ENCODE peak calls at places on chromosomes 4 and X, in eight cellular contexts. R is lower leg skin, Y is ovary, I is Peyer's patch, H is sigmoid colon, F is HCT116, J is tibial nerve, U is NB4. E is an unnamed sample.

GRCh38 chr4:142512161-142512560 is 333.9 kb downstream of the INPP4B start:
- DNase-seq in Y (no peak), U (no peak), H (no peak), I (no peak), R (no peak), J (no peak), F (no peak), E (no peak)

GRCh38 chr4:100362363-100362762 is 155.5 kb downstream of the EMCN start:
- DNase-seq in J (no peak), U (peak), R (no peak), Y (no peak), H (no peak), I (no peak), F (no peak), E (no peak)

GRCh38 chrX:44343412-44343942 is at the start of gene EFHC2:
- DNase-seq in I (peak), H (peak), R (no peak), F (no peak), Y (peak), U (peak), J (peak), E (no peak)

GRCh38 chrX:18026171-18026570 is 165.1 kb upstream of the RAI2 start:
- DNase-seq in U (no peak), Y (no peak), J (no peak), I (no peak), H (no peak), R (no peak), F (no peak), E (no peak)

GRCh38 chr4:146134761-146135160 is 40.8 kb upstream of the LSM6 start:
- DNase-seq in F (no peak), I (no peak), H (no peak), J (no peak), Y (no peak), R (no peak), U (no peak), E (no peak)

GRCh38 chr4:8840006-8840793 is 31.4 kb downstream of the HMX1 start:
- DNase-seq in F (no peak), R (peak), U (no peak), J (peak), I (no peak), Y (no peak), H (peak), E (no peak)

GRCh38 chrX:134886201-134886600 is 104.6 kb upstream of the SMIM10 start:
- DNase-seq in R (no peak), I (no peak), F (peak), Y (no peak), J (no peak), U (peak), H (no peak), E (no peak)

GRCh38 chr4:13548059-13548983 is 4.0 kb upstream of the NKX3-2 start:
- DNase-seq in I (no peak), J (no peak), F (no peak), U (no peak), Y (no peak), R (no peak), H (peak), E (no peak)

GRCh38 chrX:15056044-15056443 is 182.8 kb downstream of the MOSPD2 start:
- DNase-seq in H (no peak), F (no peak), R (no peak), U (no peak), I (no peak), Y (no peak), J (no peak), E (no peak)

GRCh38 chr4:87631668-87632067 is 18.4 kb upstream of the DMP1 start:
- DNase-seq in H (no peak), R (no peak), F (no peak), J (no peak), U (no peak), I (no peak), Y (no peak), E (no peak)

GRCh38 chr4:138200236-138200590 is 41.9 kb downstream of the SLC7A11 start:
- DNase-seq in U (no peak), R (no peak), H (no peak), I (no peak), F (no peak), J (no peak), Y (no peak), E (no peak)

GRCh38 chrX:4249401-4249800 is 536.0 kb upstream of the PRKX start:
- DNase-seq in U (no peak), R (no peak), I (no peak), Y (no peak), J (no peak), F (no peak), H (no peak), E (no peak)

GRCh38 chr4:72326692-72327632 is 242.1 kb downstream of the ADAMTS3 start:
- DNase-seq in J (no peak), U (peak), H (no peak), R (no peak), F (peak), I (no peak), Y (no peak), E (no peak)

GRCh38 chr4:48590884-48591283 is 100.8 kb downstream of the ZAR1 start:
- DNase-seq in F (no peak), R (no peak), I (no peak), Y (no peak), H (no peak), J (no peak), U (no peak), E (no peak)

GRCh38 chr4:95238554-95238953 is 310.2 kb downstream of the UNC5C start:
- DNase-seq in F (no peak), H (no peak), Y (no peak), R (no peak), I (no peak), J (no peak), U (no peak), E (no peak)

GRCh38 chr4:94551616-94552564 is 100.1 kb downstream of the PDLIM5 start:
- DNase-seq in R (no peak), J (no peak), Y (no peak), I (no peak), F (no peak), U (no peak), H (no peak), E (no peak)

GRCh38 chr4:159443975-159444374 is 341.1 kb downstream of the RAPGEF2 start:
- DNase-seq in J (no peak), U (no peak), I (no peak), Y (no peak), R (no peak), F (no peak), H (no peak), E (no peak)

GRCh38 chr4:99845708-99846469 is 29.3 kb downstream of the DAPP1 start:
- DNase-seq in J (no peak), I (no peak), Y (no peak), R (no peak), H (no peak), U (no peak), F (no peak), E (no peak)

GRCh38 chrX:531611-531936 is 99.0 kb upstream of the SHOX start:
- DNase-seq in I (no peak), J (no peak), U (no peak), H (no peak), Y (no peak), R (peak), F (no peak), E (peak)

GRCh38 chrX:105975382-105975781 is 63.1 kb downstream of the SERPINA7 start:
- DNase-seq in I (no peak), F (peak), Y (no peak), H (no peak), J (no peak), U (peak), R (no peak), E (no peak)

GRCh38 chr4:17385403-17385802 is 126.5 kb downstream of the QDPR start:
- DNase-seq in J (no peak), H (no peak), F (no peak), Y (no peak), R (no peak), U (peak), I (no peak), E (no peak)

GRCh38 chr4:37568494-37568893 is 117.7 kb downstream of the RELL1 start:
- DNase-seq in F (no peak), I (no peak), H (no peak), Y (no peak), U (peak), J (no peak), R (no peak), E (no peak)

GRCh38 chr4:11420327-11420726 is 8.4 kb downstream of the HS3ST1 start:
- DNase-seq in R (no peak), J (no peak), U (no peak), Y (no peak), H (no peak), F (no peak), I (no peak), E (no peak)

GRCh38 chrX:134737061-134737460 is 78.8 kb upstream of the PLAC1 start:
- DNase-seq in Y (no peak), H (peak), F (no peak), U (no peak), I (no peak), J (no peak), R (no peak), E (no peak)

GRCh38 chrX:71606536-71607216 is 11.6 kb downstream of the CXCR3 start:
- DNase-seq in R (peak), Y (no peak), U (peak), J (no peak), H (no peak), I (no peak), F (no peak), E (no peak)

GRCh38 chrX:136916827-136917226 is 36.3 kb upstream of the RBMX start:
- DNase-seq in R (no peak), U (no peak), H (no peak), F (no peak), Y (no peak), J (no peak), I (no peak), E (no peak)

GRCh38 chr4:121764702-121765367 is at the start of gene SMIM43:
- DNase-seq in R (no peak), H (no peak), J (no peak), Y (no peak), F (no peak), I (no peak), U (no peak), E (peak)

GRCh38 chrX:153060095-153060445 is 3.8 kb downstream of the PNMA3 start:
- DNase-seq in U (no peak), J (no peak), H (no peak), R (no peak), F (no peak), I (no peak), Y (no peak), E (no peak)

GRCh38 chr4:3388461-3389185 is 53.1 kb upstream of the HGFAC start:
- DNase-seq in Y (no peak), J (no peak), U (peak), I (peak), H (peak), F (no peak), R (peak), E (no peak)

GRCh38 chr4:4418676-4419370 is 31.9 kb downstream of the NSG1 start:
- DNase-seq in Y (no peak), I (no peak), J (no peak), R (peak), H (no peak), F (no peak), U (no peak), E (no peak)

GRCh38 chr4:151310124-151310728 is 15.2 kb downstream of the SH3D19 start:
- DNase-seq in F (no peak), H (no peak), U (no peak), Y (no peak), J (no peak), R (no peak), I (no peak), E (no peak)

GRCh38 chrX:12901486-12901885 is 4.9 kb upstream of the TLR8 start:
- DNase-seq in U (peak), I (peak), R (peak), H (peak), J (peak), F (peak), Y (peak), E (peak)

GRCh38 chr4:24589448-24589847 is 5.1 kb upstream of the DHX15 start:
- DNase-seq in I (no peak), Y (no peak), F (no peak), R (no peak), J (no peak), H (no peak), U (no peak), E (no peak)

GRCh38 chr4:159248383-159249178 is 145.7 kb downstream of the RAPGEF2 start:
- DNase-seq in U (no peak), F (no peak), J (no peak), H (no peak), Y (no peak), I (no peak), R (no peak), E (no peak)

GRCh38 chr4:133593764-133594163 is 444.7 kb downstream of the PCDH10 start:
- DNase-seq in R (no peak), Y (no peak), F (no peak), H (no peak), J (no peak), I (no peak), U (no peak), E (no peak)

GRCh38 chr4:5782829-5783476 is 72.0 kb downstream of the EVC start:
- DNase-seq in H (peak), F (no peak), R (peak), U (no peak), J (no peak), Y (no peak), I (no peak), E (peak)

GRCh38 chr4:133483600-133484246 is 334.6 kb downstream of the PCDH10 start:
- DNase-seq in J (no peak), R (no peak), I (no peak), H (no peak), F (peak), Y (no peak), U (peak), E (no peak)

DNA sequence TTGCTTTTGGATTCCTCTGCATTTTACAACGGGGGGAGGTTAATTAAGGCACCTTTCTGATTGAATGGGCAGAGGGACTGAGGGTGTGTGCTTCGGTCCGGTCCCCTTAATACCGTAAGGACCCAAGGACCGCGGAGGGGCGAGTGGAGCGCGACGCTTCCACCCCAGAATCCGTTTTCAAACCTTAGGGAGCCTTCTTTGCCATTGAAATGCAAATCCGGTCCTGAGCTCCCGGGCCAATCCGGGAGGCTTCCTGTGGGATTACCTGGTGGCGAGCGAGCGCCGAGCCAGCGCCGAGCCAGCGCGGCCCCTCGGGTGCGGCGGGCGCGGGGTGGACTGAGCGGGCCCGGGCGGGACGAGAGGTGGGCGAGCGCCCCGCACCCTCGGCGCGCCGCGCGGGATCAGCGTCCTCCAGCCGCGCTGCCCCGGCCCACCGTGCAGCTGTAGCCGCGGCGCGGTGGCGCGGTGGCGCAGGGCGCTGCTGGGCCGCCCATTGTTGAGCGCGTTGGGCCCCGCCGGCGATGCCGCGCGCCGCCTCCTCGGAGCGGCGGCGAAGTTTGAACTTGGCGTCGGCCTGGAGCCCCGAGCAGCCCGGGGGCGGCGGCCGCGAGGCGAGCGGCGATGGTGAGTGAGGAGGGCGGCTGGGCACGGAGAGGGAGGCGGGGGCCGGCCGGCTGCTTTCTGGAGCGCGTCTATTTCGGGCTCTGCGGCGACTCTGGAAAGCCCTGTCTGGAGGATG is 208.7 kb downstream of the SOWAHB start:
- DNase-seq in R (no peak), I (no peak), U (no peak), F (peak), H (no peak), Y (peak), J (no peak), E (peak)
- TF ChIP-seq POLR2A in R (no peak), I (peak), U (no peak), F (no peak), H (no peak), Y (no peak), J (peak), E (peak)

GRCh38 chr4:992297-993110 is 700 bp downstream of the SLC26A1 start:
- DNase-seq in I (peak), Y (no peak), J (no peak), F (no peak), H (no peak), U (no peak), R (no peak), E (no peak)
- TF ChIP-seq POLR2A in I (peak), Y (no peak), J (no peak), F (no peak), H (no peak), U (no peak), R (no peak), E (no peak)

DNA sequence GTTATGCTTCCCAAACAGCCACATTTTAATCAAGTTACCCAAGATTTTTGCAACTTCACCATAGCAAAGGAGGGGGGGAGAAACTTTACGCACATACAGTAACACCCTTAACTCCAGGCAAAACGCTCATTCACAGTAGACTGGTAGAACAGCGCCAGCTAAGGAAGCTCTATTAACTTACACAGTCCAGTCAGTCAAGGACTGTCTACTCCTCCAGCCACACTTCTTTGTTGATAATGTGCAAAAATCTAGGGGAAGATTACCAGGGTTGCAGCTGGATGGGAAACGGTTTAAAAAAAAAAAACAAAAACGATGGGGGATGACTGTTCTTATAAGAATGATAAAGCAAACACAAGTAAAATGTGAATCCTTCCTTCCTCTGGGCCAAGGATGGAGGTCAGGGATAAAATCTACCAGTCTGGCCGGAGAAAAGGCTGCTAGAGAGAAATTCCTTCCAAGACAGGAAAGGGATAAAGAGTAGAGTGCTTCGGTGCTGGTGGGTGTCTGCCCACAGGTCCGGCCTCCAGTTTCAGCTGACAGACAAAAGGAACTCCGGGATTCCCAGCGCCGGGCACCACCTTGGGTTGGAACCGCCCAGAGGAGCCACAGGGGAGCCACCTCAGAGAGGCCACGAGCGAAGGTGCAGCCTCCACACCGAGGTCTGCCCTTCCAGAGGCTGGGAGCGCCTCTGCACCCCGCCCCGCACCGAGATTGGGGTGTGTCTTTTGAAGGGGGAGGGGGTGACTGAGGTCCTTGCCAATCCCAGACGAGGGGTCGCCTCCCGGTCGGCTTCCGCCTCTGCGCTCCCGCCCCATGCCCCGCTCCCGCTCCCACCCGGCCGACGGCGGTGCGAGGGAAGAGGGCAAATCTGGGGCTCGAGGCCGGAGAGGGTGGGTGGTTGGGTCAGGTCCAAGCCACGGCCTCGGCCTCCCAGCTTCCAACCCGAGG is 789 bp downstream of the ANKRD50 start:
- DNase-seq in I (no peak), R (no peak), J (peak), H (peak), U (peak), Y (no peak), F (peak), E (peak)
- TF ChIP-seq POLR2A in I (no peak), R (no peak), J (peak), H (no peak), U (peak), Y (no peak), F (no peak), E (peak)

GRCh38 chrX:155065035-155065734 is 5.8 kb downstream of the CMC4 start:
- DNase-seq in Y (no peak), J (no peak), I (no peak), H (no peak), R (no peak), U (no peak), F (no peak), E (no peak)
- TF ChIP-seq POLR2A in Y (no peak), J (no peak), I (no peak), H (no peak), R (no peak), U (no peak), F (no peak), E (no peak)

GRCh38 chr4:74157116-74157742 is 689 bp upstream of the MTHFD2L start:
- DNase-seq in U (peak), Y (no peak), H (no peak), R (no peak), I (no peak), J (no peak), F (no peak), E (no peak)

GRCh38 chr4:74158561-74159396 is 861 bp downstream of the MTHFD2L start:
- DNase-seq in H (no peak), R (no peak), Y (no peak), U (peak), J (no peak), F (no peak), I (no peak), E (no peak)

GRCh38 chr4:74156521-74156920 is 1.4 kb upstream of the MTHFD2L start:
- DNase-seq in F (no peak), I (no peak), H (no peak), U (no peak), Y (no peak), R (no peak), J (no peak), E (no peak)

GRCh38 chr4:74159397-74159709 is 1.4 kb downstream of the MTHFD2L start:
- DNase-seq in J (no peak), R (no peak), H (no peak), F (no peak), I (no peak), U (no peak), Y (no peak), E (no peak)

DNA sequence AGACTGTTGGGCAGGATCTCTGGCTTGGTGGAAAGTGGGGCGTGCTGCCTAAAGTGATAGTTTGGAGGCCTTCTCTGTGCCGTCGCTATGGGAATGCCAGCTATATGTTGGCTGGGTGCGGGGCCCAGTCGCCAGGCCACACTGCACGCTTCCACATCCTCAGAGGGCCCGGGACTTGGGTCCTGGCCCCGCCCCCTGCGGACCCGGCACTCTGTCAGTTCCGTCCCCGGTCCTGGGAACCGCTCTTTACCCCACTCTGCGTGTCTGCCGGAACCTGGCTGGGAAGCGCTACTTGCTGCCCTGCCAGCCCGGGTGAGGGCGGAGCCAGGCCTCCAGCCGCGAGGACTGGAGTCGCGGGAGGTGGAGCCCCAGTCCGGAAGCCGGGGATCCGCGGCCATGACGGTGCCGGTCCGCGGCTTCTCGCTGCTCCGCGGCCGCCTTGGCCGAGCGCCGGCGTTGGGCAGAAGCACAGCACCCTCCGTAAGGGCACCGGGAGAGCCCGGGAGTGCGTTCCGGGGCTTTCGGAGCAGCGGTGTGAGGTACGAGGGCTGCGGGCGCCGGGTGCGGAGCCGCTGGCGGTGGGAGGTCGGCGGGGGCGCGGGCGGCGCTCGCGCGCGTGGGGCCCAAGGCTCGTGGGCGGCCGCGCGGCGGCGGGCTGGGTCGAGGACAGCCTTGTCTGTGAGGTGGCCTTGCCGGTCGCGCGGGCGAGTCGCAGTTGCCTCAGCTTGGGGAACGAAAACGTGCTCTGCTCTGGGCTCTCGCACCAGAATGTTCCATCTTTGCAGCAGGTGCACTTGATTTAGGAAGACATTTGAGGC is at the start of gene MTHFD2L:
- DNase-seq in H (peak), U (peak), R (peak), J (peak), Y (peak), F (peak), I (peak), E (peak)
- TF ChIP-seq POLR2A in H (peak), U (peak), R (no peak), J (peak), Y (peak), F (peak), I (peak), E (peak)

GRCh38 chrX:129957241-129958099 is 25.0 kb upstream of the BCORL1 start:
- DNase-seq in U (peak), J (no peak), I (peak), Y (peak), F (peak), R (peak), H (peak), E (no peak)
- TF ChIP-seq POLR2A in U (no peak), J (peak), I (no peak), Y (no peak), F (peak), R (no peak), H (no peak), E (no peak)

GRCh38 chr4:113761682-113762060 is at the start of gene CAMK2D:
- DNase-seq in I (peak), F (peak), H (peak), R (peak), U (peak), J (peak), Y (peak), E (peak)
- TF ChIP-seq POLR2A in I (peak), F (no peak), H (peak), R (no peak), U (no peak), J (peak), Y (peak), E (no peak)